ENCODE peak calls at places on chromosomes 12 and 14, in seven cellular contexts. P is body of pancreas; S is lung; E is astrocyte; T is suprapubic skin; Q is heart right ventricle; D is effector memory CD4-positive, alpha-beta T cell. K is an unnamed sample. For H3K4me1, the result is how much of the 10 kb centered on the place peaks cover.

GRCh38 chr12:110578522-110579238 is 4.4 kb downstream of the PPTC7 start:
- DNase-seq in S (no peak), P (no peak), D (peak), E (no peak), T (no peak), Q (no peak), K (no peak)

GRCh38 chr14:72771561-72771960 is 122.3 kb downstream of the DPF3 start:
- DNase-seq in T (no peak), S (peak), D (no peak), Q (no peak), E (no peak), P (no peak), K (no peak)

GRCh38 chr12:39419471-39419870 is 23.4 kb downstream of the KIF21A start:
- DNase-seq in Q (no peak), E (no peak), S (no peak), D (no peak), P (no peak), T (no peak), K (no peak)

GRCh38 chr12:38977132-38977531 is 71.7 kb upstream of the CPNE8 start:
- DNase-seq in Q (no peak), D (no peak), S (no peak), P (no peak), E (no peak), T (no peak), K (no peak)

GRCh38 chr12:563250-563781 is 99.9 kb downstream of the NINJ2 start:
- DNase-seq in P (no peak), S (no peak), D (peak), E (peak), Q (no peak), T (no peak), K (no peak)

GRCh38 chr12:29103539-29103974 is 45.5 kb upstream of the FAR2 start:
- DNase-seq in D (no peak), T (no peak), Q (no peak), E (no peak), P (no peak), S (no peak), K (no peak)

GRCh38 chr14:54902143-54902520 is 494 bp downstream of the GCH1 start:
- DNase-seq in S (peak), D (peak), P (peak), Q (peak), T (peak), E (peak), K (peak)

GRCh38 chr14:102827716-102828115 is 50.5 kb downstream of the TRAF3 start:
- DNase-seq in E (peak), P (no peak), T (no peak), D (no peak), Q (no peak), S (no peak), K (no peak)

GRCh38 chr12:106251636-106252035 is 3.8 kb upstream of the CKAP4 start:
- DNase-seq in T (peak), Q (no peak), P (no peak), D (no peak), E (peak), S (no peak), K (no peak)

GRCh38 chr12:124921200-124922008 is 7.0 kb upstream of the UBC start:
- DNase-seq in T (no peak), E (peak), Q (peak), P (peak), D (peak), S (no peak), K (peak)

GRCh38 chr14:64005822-64006221 is 153.0 kb downstream of the SYNE2 start:
- DNase-seq in P (no peak), Q (no peak), E (no peak), D (no peak), S (no peak), T (no peak), K (no peak)

GRCh38 chr14:92470215-92470614 is 43.4 kb upstream of the RIN3 start:
- DNase-seq in E (peak), D (no peak), T (no peak), S (no peak), P (no peak), Q (no peak), K (no peak)
- H3K4me1 ChIP-seq in E (under half), D (under half), T (under half), S (under half), P (under half), Q (under half), K (under half)

GRCh38 chr12:44428825-44429224 is 447.3 kb downstream of the NELL2 start:
- DNase-seq in S (no peak), E (no peak), T (no peak), P (no peak), Q (no peak), D (no peak), K (no peak)
- H3K4me1 ChIP-seq in S (under half), E (under half), T (under half), P (under half), Q (under half), D (under half), K (under half)

DNA sequence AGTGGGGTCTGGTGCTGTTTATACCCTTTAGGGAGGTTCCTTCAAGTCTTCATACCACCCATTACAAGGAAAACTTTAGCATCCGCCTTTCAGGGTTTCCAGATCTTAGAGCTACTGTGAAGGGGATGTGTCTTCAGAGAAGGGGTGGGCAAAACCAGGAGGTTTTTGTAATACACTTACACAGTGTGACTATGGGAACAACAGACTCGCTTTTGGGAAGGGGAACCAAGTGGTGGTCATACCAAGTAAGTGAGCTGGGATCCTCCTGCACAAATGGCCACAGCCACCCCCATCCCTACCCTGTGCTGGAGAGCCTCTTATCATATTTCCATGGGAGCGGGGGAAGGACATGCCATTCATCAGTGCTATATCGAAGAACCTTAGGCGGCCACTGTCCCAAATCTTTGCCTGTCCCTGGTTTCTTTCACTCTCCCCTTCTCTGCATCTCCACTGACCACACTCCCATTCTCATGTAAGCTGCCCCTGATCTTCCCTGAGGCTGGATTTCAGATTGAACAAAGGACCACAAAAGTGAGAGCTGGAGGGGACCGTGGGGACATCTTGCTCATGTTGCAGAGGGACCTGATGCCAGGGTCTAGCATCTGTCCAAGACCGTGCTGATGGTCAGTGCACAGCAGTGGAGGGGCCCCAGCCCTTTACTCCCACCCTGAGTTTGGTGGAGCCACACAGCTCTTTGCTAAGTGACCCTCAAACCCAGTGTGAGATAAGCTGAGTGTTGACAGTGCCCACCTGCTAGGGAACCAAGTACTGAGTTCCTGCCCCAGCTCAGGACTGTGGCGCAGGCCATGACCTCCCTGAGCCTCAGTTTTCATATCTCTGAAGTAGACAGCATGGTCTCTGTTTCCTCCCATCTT is 51.4 kb downstream of the DAD1 start:
- DNase-seq in S (no peak), T (no peak), D (no peak), Q (no peak), E (no peak), P (no peak), K (no peak)
- H3K4me1 ChIP-seq in S (under half), T (half or more), D (half or more), Q (under half), E (under half), P (under half), K (under half)

GRCh38 chr14:105485720-105486332 is 860 bp upstream of the CRIP1 start:
- DNase-seq in T (no peak), Q (peak), P (peak), E (no peak), S (no peak), D (peak), K (peak)
- H3K4me1 ChIP-seq in T (half or more), Q (half or more), P (half or more), E (under half), S (under half), D (half or more), K (half or more)

GRCh38 chr12:52181757-52182156 is 10.1 kb downstream of the KRT80 start:
- DNase-seq in T (no peak), E (peak), S (no peak), P (no peak), Q (no peak), D (no peak), K (no peak)
- H3K4me1 ChIP-seq in T (half or more), E (half or more), S (under half), P (under half), Q (under half), D (under half), K (half or more)